ENCODE peak calls at places on chromosomes 13 and 19, in seven cellular contexts. D, E, K, U, P, C and I are unnamed samples.

GRCh38 chr19:47109541-47110375 is 3.8 kb downstream of the ZC3H4 start:
- DNase-seq in E (peak), D (peak), K (no peak), C (no peak), U (no peak), P (peak), I (no peak)

GRCh38 chr19:3699071-3699740 is 1.1 kb downstream of the PIP5K1C start:
- DNase-seq in E (peak), C (peak), K (peak), U (no peak), P (no peak), D (peak), I (no peak)

GRCh38 chr13:28601581-28601980 is 57.3 kb upstream of the POMP start:
- DNase-seq in P (no peak), U (no peak), K (no peak), D (no peak), C (no peak), E (no peak), I (no peak)

GRCh38 chr19:11949201-11949600 is 15.6 kb upstream of the ZNF763 start:
- DNase-seq in K (no peak), E (no peak), U (no peak), P (no peak), C (no peak), D (no peak), I (no peak)

GRCh38 chr19:1237754-1238372 is at the start of gene CBARP:
- DNase-seq in U (no peak), K (no peak), C (no peak), E (no peak), D (peak), P (no peak), I (no peak)

GRCh38 chr19:49224856-49225255 is 67.3 kb downstream of the TRPM4 start:
- DNase-seq in K (no peak), D (peak), P (no peak), C (no peak), E (peak), U (peak), I (peak)

GRCh38 chr19:13150919-13151604 is 851 bp downstream of the IER2 start:
- DNase-seq in C (no peak), K (peak), D (no peak), U (peak), P (no peak), E (no peak), I (no peak)

GRCh38 chr19:51777570-51778460 is 16.8 kb downstream of the FPR2 start:
- DNase-seq in D (peak), E (peak), U (peak), K (peak), C (peak), P (peak), I (peak)

GRCh38 chr19:12788682-12789097 is 2.6 kb upstream of the JUNB start:
- DNase-seq in E (peak), K (peak), P (peak), C (peak), U (peak), D (peak), I (no peak)

GRCh38 chr13:50635504-50635903 is 208.0 kb downstream of the DLEU7 start:
- DNase-seq in P (no peak), K (peak), C (no peak), D (peak), U (no peak), E (no peak), I (no peak)